ENCODE peak calls at places on chromosomes 7 and 10, in six cellular contexts. C is body of pancreas, A is Peyer's patch, T is heart left ventricle, U is prostate gland, F is suprapubic skin. B is an unnamed sample.
A peak's percentile ranks its signal among the peaks of the same experiment; 100 is the strongest.

GRCh38 chr10:68239069-68239468 is 7.2 kb upstream of the ATOH7 start:
- DNase-seq in C (no peak), F (no peak), T (no peak), U (no peak), A (no peak), B (no peak)

GRCh38 chr7:575425-576366 is 56.0 kb upstream of the PDGFA start:
- DNase-seq in A (no peak), F (no peak), U (no peak), T (no peak), C (no peak), B (no peak)

GRCh38 chr10:3217301-3217700 is 44.7 kb upstream of the PITRM1 start:
- DNase-seq in C (no peak), U (no peak), A (no peak), T (no peak), F (no peak), B (no peak)

GRCh38 chr10:44398747-44399477 is 14.0 kb upstream of the CXCL12 start:
- DNase-seq in F (no peak), A (no peak), U (no peak), T (no peak), C (no peak), B (peak; percentile 49)

GRCh38 chr7:157465597-157466348 is 129.0 kb downstream of the DNAJB6 start:
- DNase-seq in T (no peak), C (no peak), F (no peak), U (no peak), A (no peak), B (no peak)

GRCh38 chr10:3452683-3453388 is 280.3 kb upstream of the PITRM1 start:
- DNase-seq in T (no peak), U (no peak), C (no peak), F (no peak), A (no peak), B (no peak)

GRCh38 chr7:101815826-101816488 is 1.5 kb upstream of the CUX1 start:
- DNase-seq in T (peak; percentile 76), C (peak; percentile 78), F (peak; percentile 72), U (peak; percentile 57), A (peak; percentile 84), B (no peak)

GRCh38 chr10:124705021-124705740 is 39.0 kb downstream of the FAM53B start:
- DNase-seq in C (no peak), U (no peak), A (peak; percentile 48), T (no peak), F (no peak), B (no peak)

GRCh38 chr10:28677889-28678686 is 767 bp downstream of the BAMBI start:
- DNase-seq in T (no peak), A (peak; percentile 55), C (peak; percentile 23), F (peak; percentile 62), U (peak; percentile 16), B (no peak)

GRCh38 chr7:135662373-135663114 is at the start of gene STMP1:
- DNase-seq in U (peak; percentile 94), T (peak; percentile 97), F (peak; percentile 98), C (peak; percentile 98), A (peak; percentile 99), B (no peak)

GRCh38 chr7:135666156-135666555 is 3.8 kb downstream of the STMP1 start:
- DNase-seq in F (no peak), A (no peak), C (no peak), T (no peak), U (no peak), B (no peak)

GRCh38 chr7:135665072-135665471 is 2.8 kb downstream of the STMP1 start:
- DNase-seq in T (no peak), A (no peak), F (no peak), U (no peak), C (no peak), B (no peak)

GRCh38 chr7:135662123-135662372 is 266 bp upstream of the STMP1 start:
- DNase-seq in F (no peak), U (no peak), C (no peak), T (no peak), A (no peak), B (no peak)

GRCh38 chr7:135664046-135664589 is 1.8 kb downstream of the STMP1 start:
- DNase-seq in F (no peak), T (no peak), C (no peak), A (no peak), U (no peak), B (no peak)
- TF ChIP-seq POLR2A in F (no peak), T (no peak), C (no peak), A (no peak), U (no peak), B (no peak)

GRCh38 chr7:100546129-100546867 is 7.3 kb downstream of the AGFG2 start:
- DNase-seq in U (no peak), A (no peak), C (no peak), F (no peak), T (no peak), B (no peak)

GRCh38 chr7:100547872-100548271 is 8.9 kb downstream of the AGFG2 start:
- DNase-seq in T (peak; percentile 64), U (no peak), C (no peak), F (no peak), A (no peak), B (no peak)

GRCh38 chr7:100544949-100545635 is 6.1 kb downstream of the AGFG2 start:
- DNase-seq in T (no peak), U (peak; percentile 73), A (no peak), C (no peak), F (no peak), B (no peak)

GRCh38 chr7:100545636-100546128 is 6.7 kb downstream of the AGFG2 start:
- DNase-seq in A (no peak), F (no peak), U (peak; percentile 35), T (no peak), C (peak; percentile 50), B (no peak)

DNA sequence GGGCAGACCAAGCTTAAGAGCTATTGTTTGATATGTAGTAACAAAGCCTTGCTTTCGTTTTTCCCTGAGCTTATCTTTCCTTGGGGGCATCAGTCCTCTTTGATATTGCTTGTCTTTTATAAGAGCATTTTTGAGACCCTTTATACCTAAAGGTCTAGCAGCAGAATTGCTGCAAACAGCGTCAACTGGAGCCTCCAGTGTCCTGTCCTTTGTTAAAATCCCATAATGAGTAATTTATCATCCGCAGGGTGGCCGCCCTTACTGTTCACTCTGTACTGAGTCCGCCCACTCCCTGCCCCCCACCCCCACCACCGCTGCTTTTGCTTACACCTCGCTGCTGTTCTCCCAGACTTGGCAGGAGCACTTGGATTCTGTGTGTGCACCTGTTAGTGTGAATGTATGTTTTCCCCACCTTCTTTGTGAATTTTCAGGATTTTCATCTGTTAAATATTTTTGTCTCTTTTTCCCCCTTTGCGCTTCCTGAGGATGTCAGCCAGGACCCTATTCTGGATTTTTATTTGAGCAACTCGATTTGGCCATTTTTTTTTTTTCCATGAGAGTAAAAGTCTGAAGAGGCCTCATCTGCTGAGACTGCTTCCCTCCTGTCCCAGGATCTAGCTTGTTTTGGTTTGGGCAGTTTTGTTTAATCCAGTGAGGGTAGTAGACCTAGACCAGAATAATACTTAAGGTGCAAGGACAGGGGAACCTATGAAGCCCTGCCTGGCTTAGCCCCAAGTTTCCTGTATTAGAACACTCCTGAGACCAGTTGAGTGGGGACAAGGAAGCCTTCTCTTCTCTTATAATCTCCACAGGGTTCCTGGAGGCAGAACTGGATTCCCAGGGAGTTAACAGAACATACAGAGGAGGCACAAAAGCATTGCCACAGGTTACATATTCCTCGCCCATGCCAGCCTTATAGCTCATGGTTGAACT is 8.1 kb downstream of the AGFG2 start:
- DNase-seq in F (no peak), T (no peak), U (no peak), C (no peak), A (no peak), B (no peak)
- H3K4me1 ChIP-seq in F (peaks cover 62% of the 10 kb centered on the region), T (peaks cover 48% of the 10 kb centered on the region), U (peaks cover 44% of the 10 kb centered on the region), C (peaks cover 70% of the 10 kb centered on the region), A (peaks cover 45% of the 10 kb centered on the region), B (peaks cover 61% of the 10 kb centered on the region)

GRCh38 chr7:144835668-144836544 is at the start of gene TPK1:
- DNase-seq in C (peak; percentile 88), A (peak; percentile 96), T (peak; percentile 93), F (peak; percentile 93), U (peak; percentile 84), B (no peak)
- TF ChIP-seq POLR2A in C (peak; percentile 80), A (peak; percentile 93), T (peak; percentile 89), F (peak; percentile 44), U (peak; percentile 81), B (no peak)

DNA sequence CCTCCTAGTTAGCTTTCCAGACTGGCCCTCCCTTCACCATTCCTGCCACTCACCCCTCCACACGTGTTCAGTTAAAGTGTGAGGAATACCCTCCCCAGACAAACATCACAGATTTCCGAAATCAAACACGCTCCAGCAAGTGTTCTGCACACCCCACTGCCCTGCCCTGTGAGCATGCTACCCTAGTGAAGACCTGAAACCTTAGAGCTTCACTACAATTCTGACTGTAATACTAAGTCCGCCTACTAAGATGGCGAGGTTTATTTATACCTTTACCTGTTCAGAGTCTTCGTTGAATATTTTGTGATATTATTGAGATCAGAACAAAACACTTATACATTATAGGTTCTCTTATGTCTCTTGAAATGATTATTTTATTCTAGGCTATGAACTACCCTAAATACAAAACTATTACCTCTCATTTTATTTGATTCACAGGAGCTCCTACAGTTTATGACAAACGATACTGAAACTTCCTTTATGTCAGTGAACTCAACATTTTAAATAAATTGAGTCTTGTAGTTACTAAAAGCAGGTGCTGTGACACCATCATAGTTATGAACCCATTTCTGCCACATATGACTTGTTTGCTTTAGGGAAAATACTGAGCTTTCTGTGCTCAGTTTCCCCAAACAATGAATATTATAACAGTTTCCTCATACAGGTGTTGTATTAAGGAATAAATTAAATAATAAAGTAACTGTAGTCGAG is 8.6 kb downstream of the SCIN start:
- DNase-seq in C (no peak), T (no peak), F (no peak), U (no peak), A (no peak), B (no peak)
- H3K4me1 ChIP-seq in C (no peaks in the 10 kb centered on the region), T (no peaks in the 10 kb centered on the region), F (peaks cover 6% of the 10 kb centered on the region), U (no peaks in the 10 kb centered on the region), A (no peaks in the 10 kb centered on the region), B (no peaks in the 10 kb centered on the region)

DNA sequence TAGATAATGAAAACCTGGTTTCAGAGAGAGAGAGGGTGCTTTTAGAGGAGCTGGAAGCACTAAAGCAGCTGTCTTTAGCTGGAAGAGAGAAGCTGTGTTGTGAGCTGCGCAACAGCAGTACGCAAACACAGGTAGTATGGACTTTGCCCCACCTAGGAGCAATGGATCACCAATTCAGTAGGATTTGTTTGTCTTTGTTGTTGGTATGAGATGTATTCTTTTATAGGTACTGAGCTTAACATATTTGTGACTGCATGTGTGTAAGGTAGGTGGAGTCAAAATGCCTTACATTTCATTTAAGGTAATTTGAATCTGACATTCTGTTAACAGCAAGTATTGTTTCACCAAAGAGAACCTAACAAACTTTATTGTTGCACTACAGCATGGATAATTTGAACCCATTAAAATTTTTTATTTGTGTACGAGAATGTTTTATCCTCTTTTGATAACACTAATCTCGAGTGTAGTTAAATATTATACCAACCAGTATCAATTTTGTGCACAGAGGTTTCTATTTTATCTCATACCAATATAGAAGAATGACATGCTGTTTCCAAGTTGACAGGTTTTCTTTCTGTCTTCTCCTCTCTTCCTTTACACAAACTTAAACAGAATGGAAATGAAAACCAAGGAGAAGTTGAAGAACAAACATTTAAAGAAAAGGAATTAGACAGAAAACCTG is 92.1 kb downstream of the CYP51A1 start:
- DNase-seq in T (no peak), C (peak; percentile 69), U (no peak), F (no peak), A (no peak), B (no peak)
- TF ChIP-seq POLR2A in T (no peak), C (no peak), U (no peak), F (no peak), A (peak; percentile 24), B (no peak)

GRCh38 chr7:122027058-122027457 is 117.0 kb downstream of the AASS start:
- DNase-seq in F (no peak), T (no peak), C (no peak), U (no peak), A (no peak), B (no peak)
- H3K4me1 ChIP-seq in F (no peaks in the 10 kb centered on the region), T (no peaks in the 10 kb centered on the region), C (no peaks in the 10 kb centered on the region), U (no peaks in the 10 kb centered on the region), A (no peaks in the 10 kb centered on the region), B (no peaks in the 10 kb centered on the region)

B was measured in vagina.